ENCODE peak calls at places on chromosomes 13 and 19, in four cellular contexts. D is tibial nerve, S is adrenal gland, A is endothelial cell of umbilical vein. K is an unnamed sample.

GRCh38 chr13:76677047-76677446 is 209.2 kb downstream of the KCTD12 start:
- DNase-seq in S (no peak), D (peak; percentile 37), A (peak; percentile 34), K (no peak)

GRCh38 chr19:3383121-3383722 is 16.8 kb downstream of the NFIC start:
- DNase-seq in D (no peak), A (no peak), S (no peak), K (no peak)

GRCh38 chr19:7681336-7682174 is 922 bp downstream of the TRAPPC5 start:
- DNase-seq in S (peak; percentile 82), A (peak; percentile 62), D (peak; percentile 42), K (no peak)

GRCh38 chr19:58492265-58492664 is 16.1 kb downstream of the ZNF446 start:
- DNase-seq in A (no peak), D (no peak), S (no peak), K (no peak)

GRCh38 chr13:50085063-50085462 is 69.8 kb downstream of the KCNRG start:
- DNase-seq in D (no peak), S (no peak), A (peak; percentile 65), K (no peak)

GRCh38 chr13:50527612-50528509 is 315.6 kb downstream of the DLEU7 start:
- DNase-seq in D (no peak), S (no peak), A (no peak), K (no peak)

GRCh38 chr13:101939370-101939769 is 462.5 kb downstream of the FGF14 start:
- DNase-seq in S (no peak), A (no peak), D (no peak), K (no peak)

GRCh38 chr13:98495627-98496238 is 81.2 kb downstream of the STK24 start:
- DNase-seq in D (no peak), A (no peak), S (no peak), K (no peak)

GRCh38 chr19:35623327-35624010 is 5.4 kb upstream of the RBM42 start:
- DNase-seq in S (no peak), D (no peak), A (no peak), K (no peak)

DNA sequence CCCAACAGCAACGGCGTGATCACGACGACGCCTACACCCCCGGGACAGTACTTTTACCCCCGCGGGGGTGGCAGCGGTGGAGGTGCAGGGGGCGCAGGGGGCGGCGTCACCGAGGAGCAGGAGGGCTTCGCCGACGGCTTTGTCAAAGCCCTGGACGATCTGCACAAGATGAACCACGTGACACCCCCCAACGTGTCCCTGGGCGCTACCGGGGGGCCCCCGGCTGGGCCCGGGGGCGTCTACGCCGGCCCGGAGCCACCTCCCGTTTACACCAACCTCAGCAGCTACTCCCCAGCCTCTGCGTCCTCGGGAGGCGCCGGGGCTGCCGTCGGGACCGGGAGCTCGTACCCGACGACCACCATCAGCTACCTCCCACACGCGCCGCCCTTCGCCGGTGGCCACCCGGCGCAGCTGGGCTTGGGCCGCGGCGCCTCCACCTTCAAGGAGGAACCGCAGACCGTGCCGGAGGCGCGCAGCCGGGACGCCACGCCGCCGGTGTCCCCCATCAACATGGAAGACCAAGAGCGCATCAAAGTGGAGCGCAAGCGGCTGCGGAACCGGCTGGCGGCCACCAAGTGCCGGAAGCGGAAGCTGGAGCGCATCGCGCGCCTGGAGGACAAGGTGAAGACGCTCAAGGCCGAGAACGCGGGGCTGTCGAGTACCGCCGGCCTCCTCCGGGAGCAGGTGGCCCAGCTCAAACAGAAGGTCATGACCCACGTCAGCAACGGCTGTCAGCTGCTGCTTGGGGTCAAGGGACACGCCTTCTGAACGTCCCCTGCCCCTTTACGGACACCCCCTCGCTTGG is 964 bp downstream of the JUNB start:
- DNase-seq in D (no peak), A (peak; percentile 43), S (peak; percentile 79), K (no peak)
- TF ChIP-seq POLR2A in D (peak; percentile 56), A (peak; percentile 32), S (peak; percentile 44), K (no peak)

DNA sequence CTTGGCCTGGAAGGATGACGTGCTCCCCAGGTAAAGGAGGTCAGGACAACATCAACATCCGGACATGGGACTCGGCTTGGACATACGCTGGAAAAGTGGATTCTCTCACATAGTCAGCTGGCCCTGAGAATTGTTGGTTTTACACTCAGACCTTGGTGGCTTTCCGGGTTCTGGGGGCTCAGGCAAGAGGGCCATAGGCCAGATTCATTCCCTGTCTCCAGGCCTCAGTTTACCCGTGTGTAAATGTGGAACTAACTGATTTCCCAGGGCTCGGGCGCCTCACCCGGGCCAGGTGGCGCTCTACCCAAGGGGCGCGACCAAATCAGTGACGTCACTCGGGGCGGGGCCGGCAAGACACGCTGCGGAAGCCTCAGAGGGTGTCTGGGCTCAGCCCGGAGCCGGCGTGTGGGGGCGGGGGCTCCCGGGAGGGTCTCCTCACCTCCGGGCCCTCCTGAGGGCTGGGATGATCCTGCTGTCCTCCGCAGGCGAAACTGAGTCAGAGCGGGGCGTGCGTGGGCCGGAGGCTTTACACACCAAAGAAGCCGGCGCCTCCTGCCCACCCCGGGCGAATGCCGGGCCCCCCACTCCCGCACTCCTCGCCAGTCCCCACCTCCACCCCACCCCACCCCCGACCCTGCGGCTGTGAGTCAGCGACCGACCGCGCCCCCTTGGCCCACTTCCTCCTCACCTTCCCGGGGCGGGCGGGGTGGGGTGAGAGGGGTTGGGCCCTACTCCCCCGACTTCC is 861 bp upstream of the VASP start:
- DNase-seq in S (peak; percentile 97), D (peak; percentile 88), A (peak; percentile 88), K (peak; percentile 76)
- TF ChIP-seq POLR2A in S (peak; percentile 51), D (peak; percentile 73), A (peak; percentile 71), K (peak; percentile 43)

DNA sequence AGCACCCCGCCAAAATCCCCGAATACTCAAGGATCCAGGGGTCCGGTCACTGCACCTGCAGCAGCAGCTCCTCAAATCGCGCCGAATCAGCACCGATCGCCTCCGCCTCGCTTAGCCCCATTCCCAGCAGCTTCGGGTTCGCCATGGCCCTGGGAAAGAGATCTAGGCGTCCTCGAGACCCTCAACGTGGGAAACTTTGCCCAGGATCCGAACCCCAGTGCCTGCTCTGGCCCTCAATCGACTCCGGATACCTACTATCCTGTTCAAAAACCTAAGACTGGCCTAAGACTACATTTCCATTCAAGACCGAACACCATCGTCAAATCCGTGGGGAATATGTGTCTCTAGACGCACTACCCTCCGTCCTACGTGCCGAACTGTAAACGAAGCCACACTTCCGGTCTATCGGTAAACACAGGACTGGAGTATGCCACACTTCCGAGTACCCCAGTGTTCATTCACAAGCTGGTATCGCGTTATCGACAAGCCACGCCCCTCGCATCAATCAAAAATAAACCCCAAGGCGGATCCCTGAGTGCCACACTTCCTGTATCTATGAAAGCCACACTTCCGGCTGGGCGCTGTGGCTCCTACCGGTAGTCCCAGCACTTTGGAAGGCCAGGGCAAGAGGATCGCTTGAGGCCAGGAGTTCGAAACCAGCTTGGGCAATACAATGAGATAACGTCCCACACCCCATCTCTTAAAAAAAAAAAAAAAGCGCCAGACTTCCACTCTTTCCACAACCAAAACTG is at the start of gene PIH1D1:
- DNase-seq in D (peak; percentile 96), A (peak; percentile 99), S (peak; percentile 97), K (peak; percentile 97)
- TF ChIP-seq POLR2A in D (peak; percentile 54), A (peak; percentile 93), S (no peak), K (peak; percentile 29)

GRCh38 chr19:41001243-41001971 is 10.3 kb downstream of the CYP2B6 start:
- DNase-seq in A (no peak), S (no peak), D (no peak), K (no peak)
- TF ChIP-seq POLR2A in A (no peak), S (no peak), D (no peak), K (no peak)

GRCh38 chr19:31348416-31349159 is 648 bp downstream of the TSHZ3 start:
- DNase-seq in S (no peak), D (no peak), A (peak; percentile 13), K (peak; percentile 38)

GRCh38 chr19:31350693-31351211 is 1.5 kb upstream of the TSHZ3 start:
- DNase-seq in A (no peak), S (peak; percentile 61), D (no peak), K (peak; percentile 64)

GRCh38 chr19:31350033-31350692 is 927 bp upstream of the TSHZ3 start:
- DNase-seq in A (no peak), S (peak; percentile 41), D (no peak), K (peak; percentile 66)

GRCh38 chr19:31347828-31348314 is 1.4 kb downstream of the TSHZ3 start:
- DNase-seq in S (no peak), A (no peak), D (no peak), K (no peak)

DNA sequence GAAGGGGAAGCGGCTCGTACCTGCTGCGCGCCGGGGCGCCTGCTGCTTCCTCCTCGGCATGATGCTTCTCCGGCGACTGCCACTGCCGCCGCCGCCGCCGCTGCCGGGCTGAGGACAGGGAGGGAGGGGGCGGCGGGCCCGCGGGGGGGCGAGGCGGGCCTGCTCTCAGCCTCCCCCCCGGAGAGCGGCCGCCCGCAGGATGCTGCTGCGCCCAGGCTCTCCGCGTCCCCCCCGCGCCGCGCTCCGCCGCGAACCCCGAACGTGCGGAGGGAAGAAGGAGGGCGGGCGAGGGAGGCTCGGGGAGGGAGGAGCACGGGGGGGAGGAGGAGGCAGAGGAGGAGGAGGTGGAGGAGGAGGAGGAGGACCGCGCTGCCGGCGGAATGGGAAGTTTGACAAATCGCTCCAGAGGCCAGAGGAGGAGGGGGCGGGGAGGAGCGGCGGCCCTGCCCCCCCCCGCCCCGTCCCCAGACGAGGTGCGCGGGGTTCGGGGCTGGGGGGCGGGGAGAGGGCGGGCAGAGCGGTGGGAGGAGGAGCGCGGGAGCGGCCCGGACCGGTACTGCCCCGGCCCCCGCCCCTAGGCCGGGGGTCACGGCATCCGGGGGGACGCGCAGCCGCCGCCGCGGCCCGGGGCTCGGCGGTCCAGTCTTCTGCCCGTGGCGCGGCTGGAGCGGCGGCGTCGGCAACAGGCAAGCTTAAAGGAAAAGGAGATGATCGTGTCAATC is at the start of gene TSHZ3:
- DNase-seq in D (peak; percentile 72), A (peak; percentile 22), S (peak; percentile 77), K (peak; percentile 80)
- TF ChIP-seq POLR2A in D (no peak), A (no peak), S (no peak), K (peak; percentile 51)

GRCh38 chr19:34596989-34597388 is 80.0 kb downstream of the SCGB2B2 start:
- DNase-seq in S (no peak), D (no peak), A (no peak), K (no peak)

GRCh38 chr19:34595683-34596082 is 81.3 kb downstream of the SCGB2B2 start:
- DNase-seq in A (no peak), D (no peak), S (no peak), K (no peak)

GRCh38 chr19:34597596-34597995 is 79.4 kb downstream of the SCGB2B2 start:
- DNase-seq in S (no peak), A (no peak), D (no peak), K (no peak)

GRCh38 chr19:34598217-34599155 is 78.5 kb downstream of the SCGB2B2 start:
- DNase-seq in D (no peak), S (no peak), A (no peak), K (no peak)

DNA sequence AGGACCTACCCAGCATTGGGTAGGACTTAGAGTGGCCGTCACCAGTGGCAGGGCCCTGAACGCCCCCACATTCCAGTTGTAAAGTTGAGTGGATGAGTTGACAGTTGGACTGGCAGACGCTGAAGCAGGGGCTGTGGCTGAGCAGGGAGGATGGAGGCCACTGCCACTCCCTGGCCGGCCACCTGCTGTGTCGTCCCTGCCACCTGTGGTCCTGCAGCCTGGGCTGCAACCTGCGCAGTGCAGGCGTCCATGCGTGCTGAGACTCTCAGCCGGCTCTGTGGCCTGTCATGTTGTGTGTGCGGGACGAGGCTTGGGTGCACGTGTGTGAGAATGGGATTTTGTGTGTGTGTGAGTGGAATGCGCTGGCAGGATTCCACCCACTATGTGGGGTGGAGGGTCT is 80.8 kb downstream of the SCGB2B2 start:
- DNase-seq in D (no peak), S (no peak), A (no peak), K (no peak)
- TF ChIP-seq POLR2A in D (no peak), S (no peak), A (no peak), K (no peak)